ENCODE peak calls at places on chromosomes 5 and 9, in six cellular contexts. One of them, this sample, is unnamed. For H3K36me3, the result is how much of the 10 kb centered on the place peaks cover.

GRCh38 chr5:138725153-138725884 is 27.9 kb upstream of the CTNNA1 start:
- DNase-seq in pancreas: peak
- DNase-seq in HepG2: peak
- DNase-seq in neuronal stem cell: peak
- DNase-seq in left lung: no peak
- DNase-seq in NT2/D1: peak
- DNase-seq in this sample: peak

GRCh38 chr5:65247594-65247993 is 234.1 kb downstream of the ADAMTS6 start:
- DNase-seq in NT2/D1: no peak
- DNase-seq in HepG2: no peak
- DNase-seq in neuronal stem cell: no peak
- DNase-seq in left lung: no peak
- DNase-seq in pancreas: no peak
- DNase-seq in this sample: no peak

GRCh38 chr9:113215142-113215541 is 5.9 kb downstream of the FKBP15 start:
- DNase-seq in HepG2: peak
- DNase-seq in left lung: no peak
- DNase-seq in neuronal stem cell: no peak
- DNase-seq in pancreas: no peak
- DNase-seq in NT2/D1: no peak
- DNase-seq in this sample: no peak

GRCh38 chr9:133112361-133113026 is 8.5 kb downstream of the RALGDS start:
- DNase-seq in HepG2: no peak
- DNase-seq in left lung: peak
- DNase-seq in pancreas: no peak
- DNase-seq in neuronal stem cell: no peak
- DNase-seq in NT2/D1: no peak
- DNase-seq in this sample: no peak

GRCh38 chr9:114894801-114895433 is 35.5 kb downstream of the TNFSF8 start:
- DNase-seq in neuronal stem cell: no peak
- DNase-seq in HepG2: peak
- DNase-seq in NT2/D1: no peak
- DNase-seq in left lung: no peak
- DNase-seq in pancreas: no peak
- DNase-seq in this sample: no peak

GRCh38 chr5:117681855-117682254 is 1107.2 kb upstream of the SEMA6A start:
- DNase-seq in neuronal stem cell: no peak
- DNase-seq in left lung: no peak
- DNase-seq in NT2/D1: no peak
- DNase-seq in HepG2: no peak
- DNase-seq in pancreas: no peak
- DNase-seq in this sample: no peak

GRCh38 chr5:39376293-39376714 is 12.0 kb upstream of the C9 start:
- DNase-seq in pancreas: peak
- DNase-seq in HepG2: peak
- DNase-seq in left lung: no peak
- DNase-seq in NT2/D1: peak
- DNase-seq in neuronal stem cell: peak
- DNase-seq in this sample: peak

GRCh38 chr5:133732536-133732935 is 120.2 kb upstream of the FSTL4 start:
- DNase-seq in HepG2: no peak
- DNase-seq in neuronal stem cell: no peak
- DNase-seq in pancreas: no peak
- DNase-seq in NT2/D1: no peak
- DNase-seq in left lung: no peak
- DNase-seq in this sample: no peak

GRCh38 chr9:133403766-133404439 is 13.9 kb downstream of the REXO4 start:
- DNase-seq in NT2/D1: peak
- DNase-seq in left lung: peak
- DNase-seq in HepG2: peak
- DNase-seq in pancreas: peak
- DNase-seq in neuronal stem cell: no peak
- DNase-seq in this sample: peak

GRCh38 chr9:69376651-69377050 is 51.6 kb downstream of the ENTREP1 start:
- DNase-seq in pancreas: no peak
- DNase-seq in neuronal stem cell: no peak
- DNase-seq in NT2/D1: no peak
- DNase-seq in HepG2: no peak
- DNase-seq in left lung: peak
- DNase-seq in this sample: no peak

GRCh38 chr9:38350529-38350928 is 42.0 kb upstream of the ALDH1B1 start:
- DNase-seq in neuronal stem cell: no peak
- DNase-seq in left lung: no peak
- DNase-seq in NT2/D1: no peak
- DNase-seq in pancreas: no peak
- DNase-seq in HepG2: no peak
- DNase-seq in this sample: no peak

GRCh38 chr9:123609844-123610243 is 253.8 kb downstream of the CRB2 start:
- DNase-seq in HepG2: no peak
- DNase-seq in pancreas: no peak
- DNase-seq in NT2/D1: no peak
- DNase-seq in neuronal stem cell: no peak
- DNase-seq in left lung: no peak
- DNase-seq in this sample: no peak

GRCh38 chr9:112286906-112287305 is 46.5 kb downstream of the PTBP3 start:
- DNase-seq in neuronal stem cell: no peak
- DNase-seq in HepG2: no peak
- DNase-seq in pancreas: no peak
- DNase-seq in NT2/D1: no peak
- DNase-seq in left lung: no peak
- DNase-seq in this sample: no peak

GRCh38 chr5:99034336-99034735 is 105.5 kb upstream of the CHD1 start:
- DNase-seq in NT2/D1: no peak
- DNase-seq in pancreas: no peak
- DNase-seq in left lung: no peak
- DNase-seq in neuronal stem cell: no peak
- DNase-seq in HepG2: no peak
- DNase-seq in this sample: no peak

GRCh38 chr5:101590384-101590783 is 687.3 kb upstream of the ST8SIA4 start:
- DNase-seq in neuronal stem cell: no peak
- DNase-seq in left lung: no peak
- DNase-seq in pancreas: no peak
- DNase-seq in HepG2: no peak
- DNase-seq in NT2/D1: no peak
- DNase-seq in this sample: no peak

GRCh38 chr5:169258372-169259000 is 42.5 kb downstream of the SLIT3 start:
- DNase-seq in neuronal stem cell: no peak
- DNase-seq in left lung: no peak
- DNase-seq in NT2/D1: no peak
- DNase-seq in HepG2: no peak
- DNase-seq in pancreas: no peak
- DNase-seq in this sample: no peak

GRCh38 chr9:130137870-130138653 is 34.1 kb upstream of the NCS1 start:
- DNase-seq in neuronal stem cell: peak
- DNase-seq in HepG2: no peak
- DNase-seq in NT2/D1: peak
- DNase-seq in pancreas: no peak
- DNase-seq in left lung: peak
- DNase-seq in this sample: no peak

GRCh38 chr5:56658972-56659371 is 156.4 kb upstream of the MAP3K1 start:
- DNase-seq in left lung: no peak
- DNase-seq in pancreas: no peak
- DNase-seq in NT2/D1: no peak
- DNase-seq in HepG2: no peak
- DNase-seq in neuronal stem cell: no peak
- DNase-seq in this sample: no peak

GRCh38 chr5:154993461-154993860 is 20.1 kb upstream of the KIF4B start:
- DNase-seq in left lung: no peak
- DNase-seq in neuronal stem cell: no peak
- DNase-seq in NT2/D1: no peak
- DNase-seq in pancreas: no peak
- DNase-seq in HepG2: no peak
- DNase-seq in this sample: no peak

GRCh38 chr9:109771796-109772525 is 8.0 kb upstream of the PALM2AKAP2 start:
- DNase-seq in neuronal stem cell: no peak
- DNase-seq in pancreas: no peak
- DNase-seq in HepG2: no peak
- DNase-seq in left lung: no peak
- DNase-seq in NT2/D1: no peak
- DNase-seq in this sample: no peak

GRCh38 chr5:170225326-170226137 is 7.3 kb upstream of the C5orf58 start:
- DNase-seq in neuronal stem cell: peak
- DNase-seq in HepG2: peak
- DNase-seq in left lung: peak
- DNase-seq in pancreas: peak
- DNase-seq in NT2/D1: peak
- DNase-seq in this sample: peak

GRCh38 chr5:65103674-65104035 is 334.9 kb downstream of the CWC27 start:
- DNase-seq in left lung: peak
- DNase-seq in neuronal stem cell: no peak
- DNase-seq in NT2/D1: no peak
- DNase-seq in pancreas: no peak
- DNase-seq in HepG2: no peak
- DNase-seq in this sample: no peak

GRCh38 chr9:22041792-22042191 is 32.7 kb upstream of the CDKN2B start:
- DNase-seq in neuronal stem cell: no peak
- DNase-seq in NT2/D1: no peak
- DNase-seq in pancreas: peak
- DNase-seq in left lung: peak
- DNase-seq in HepG2: no peak
- DNase-seq in this sample: peak

GRCh38 chr9:124262596-124263045 is 4.9 kb downstream of the NEK6 start:
- DNase-seq in neuronal stem cell: peak
- DNase-seq in left lung: no peak
- DNase-seq in HepG2: no peak
- DNase-seq in NT2/D1: peak
- DNase-seq in pancreas: no peak
- DNase-seq in this sample: no peak

GRCh38 chr9:137540536-137540935 is 9.7 kb downstream of the PNPLA7 start:
- DNase-seq in neuronal stem cell: no peak
- DNase-seq in HepG2: no peak
- DNase-seq in left lung: no peak
- DNase-seq in NT2/D1: no peak
- DNase-seq in pancreas: no peak
- DNase-seq in this sample: no peak
- H3K36me3 ChIP-seq in neuronal stem cell: under half
- H3K36me3 ChIP-seq in HepG2: under half
- H3K36me3 ChIP-seq in left lung: under half
- H3K36me3 ChIP-seq in NT2/D1: under half
- H3K36me3 ChIP-seq in pancreas: under half
- H3K36me3 ChIP-seq in this sample: under half

GRCh38 chr9:93636667-93637066 is 60.3 kb downstream of the PHF2 start:
- DNase-seq in NT2/D1: no peak
- DNase-seq in pancreas: peak
- DNase-seq in left lung: no peak
- DNase-seq in neuronal stem cell: no peak
- DNase-seq in HepG2: no peak
- DNase-seq in this sample: no peak

GRCh38 chr9:93635186-93636107 is 59.1 kb downstream of the PHF2 start:
- DNase-seq in NT2/D1: no peak
- DNase-seq in left lung: no peak
- DNase-seq in pancreas: peak
- DNase-seq in neuronal stem cell: no peak
- DNase-seq in HepG2: no peak
- DNase-seq in this sample: no peak

GRCh38 chr9:93637886-93638285 is 61.5 kb downstream of the PHF2 start:
- DNase-seq in NT2/D1: no peak
- DNase-seq in left lung: no peak
- DNase-seq in pancreas: no peak
- DNase-seq in HepG2: no peak
- DNase-seq in neuronal stem cell: no peak
- DNase-seq in this sample: no peak

GRCh38 chr9:93634311-93635185 is 58.2 kb downstream of the PHF2 start:
- DNase-seq in left lung: no peak
- DNase-seq in HepG2: no peak
- DNase-seq in pancreas: peak
- DNase-seq in neuronal stem cell: no peak
- DNase-seq in NT2/D1: no peak
- DNase-seq in this sample: no peak

GRCh38 chr9:93636172-93636661 is 59.8 kb downstream of the PHF2 start:
- DNase-seq in HepG2: no peak
- DNase-seq in left lung: no peak
- DNase-seq in NT2/D1: no peak
- DNase-seq in pancreas: peak
- DNase-seq in neuronal stem cell: no peak
- DNase-seq in this sample: no peak
- H3K36me3 ChIP-seq in HepG2: under half
- H3K36me3 ChIP-seq in left lung: half or more
- H3K36me3 ChIP-seq in NT2/D1: under half
- H3K36me3 ChIP-seq in pancreas: under half
- H3K36me3 ChIP-seq in neuronal stem cell: half or more
- H3K36me3 ChIP-seq in this sample: under half

GRCh38 chr5:136114406-136115132 is 18.1 kb upstream of the SMAD5 start:
- DNase-seq in HepG2: no peak
- DNase-seq in left lung: no peak
- DNase-seq in neuronal stem cell: no peak
- DNase-seq in pancreas: no peak
- DNase-seq in NT2/D1: no peak
- DNase-seq in this sample: no peak
- H3K36me3 ChIP-seq in HepG2: under half
- H3K36me3 ChIP-seq in left lung: under half
- H3K36me3 ChIP-seq in neuronal stem cell: under half
- H3K36me3 ChIP-seq in pancreas: under half
- H3K36me3 ChIP-seq in NT2/D1: under half
- H3K36me3 ChIP-seq in this sample: under half

GRCh38 chr5:14946813-14947640 is 75.4 kb upstream of the ANKH start:
- DNase-seq in pancreas: peak
- DNase-seq in left lung: no peak
- DNase-seq in NT2/D1: peak
- DNase-seq in HepG2: peak
- DNase-seq in neuronal stem cell: no peak
- DNase-seq in this sample: peak

GRCh38 chr5:14945450-14945849 is 73.9 kb upstream of the ANKH start:
- DNase-seq in left lung: no peak
- DNase-seq in NT2/D1: no peak
- DNase-seq in pancreas: no peak
- DNase-seq in neuronal stem cell: no peak
- DNase-seq in HepG2: no peak
- DNase-seq in this sample: no peak

GRCh38 chr5:14942212-14942611 is 70.6 kb upstream of the ANKH start:
- DNase-seq in left lung: no peak
- DNase-seq in neuronal stem cell: no peak
- DNase-seq in NT2/D1: no peak
- DNase-seq in HepG2: no peak
- DNase-seq in pancreas: no peak
- DNase-seq in this sample: no peak

GRCh38 chr5:14948341-14948830 is 76.8 kb upstream of the ANKH start:
- DNase-seq in HepG2: no peak
- DNase-seq in neuronal stem cell: no peak
- DNase-seq in pancreas: no peak
- DNase-seq in left lung: no peak
- DNase-seq in NT2/D1: no peak
- DNase-seq in this sample: no peak

GRCh38 chr5:14945021-14945420 is 73.4 kb upstream of the ANKH start:
- DNase-seq in neuronal stem cell: no peak
- DNase-seq in NT2/D1: no peak
- DNase-seq in pancreas: no peak
- DNase-seq in left lung: no peak
- DNase-seq in HepG2: no peak
- DNase-seq in this sample: no peak
- H3K36me3 ChIP-seq in neuronal stem cell: under half
- H3K36me3 ChIP-seq in NT2/D1: under half
- H3K36me3 ChIP-seq in pancreas: under half
- H3K36me3 ChIP-seq in left lung: under half
- H3K36me3 ChIP-seq in HepG2: under half
- H3K36me3 ChIP-seq in this sample: under half